ENCODE peak calls at places on chromosomes 16 and 17, in eight cellular contexts. J is GM20000, Q is lower leg skin, Z is endothelial cell, U is left lung, R is WTC11, W is H9, T is choroid plexus epithelial cell. G is an unnamed sample.

GRCh38 chr17:42097691-42098661 is at the start of gene ZNF385C:
- DNase-seq in Q (no peak), J (peak), T (no peak), W (peak), R (peak), Z (peak), U (no peak), G (peak)

GRCh38 chr17:52681486-52681885 is 523.0 kb upstream of the CA10 start:
- DNase-seq in W (no peak), J (no peak), Z (no peak), U (no peak), Q (no peak), R (no peak), T (no peak), G (no peak)

GRCh38 chr17:78641243-78641642 is 64.0 kb upstream of the DNAH17 start:
- DNase-seq in Z (no peak), Q (no peak), U (no peak), T (no peak), W (no peak), J (no peak), R (no peak), G (peak)

GRCh38 chr16:53486230-53486629 is 16.8 kb downstream of the AKTIP start:
- DNase-seq in T (no peak), U (no peak), Z (no peak), W (no peak), J (no peak), R (no peak), Q (no peak), G (no peak)

GRCh38 chr16:46920402-46921068 is 36.4 kb downstream of the GPT2 start:
- DNase-seq in Q (no peak), R (no peak), T (no peak), J (no peak), U (no peak), Z (no peak), W (no peak), G (no peak)

GRCh38 chr17:46836500-46836899 is 14.9 kb upstream of the WNT9B start:
- DNase-seq in T (no peak), J (no peak), R (no peak), U (no peak), Q (no peak), W (no peak), Z (no peak), G (no peak)

GRCh38 chr17:50493744-50494143 is 14.5 kb upstream of the MYCBPAP start:
- DNase-seq in Z (no peak), W (no peak), Q (no peak), J (no peak), T (no peak), U (no peak), R (no peak), G (no peak)

GRCh38 chr16:23342083-23342640 is 40.1 kb downstream of the SCNN1B start:
- DNase-seq in Z (no peak), W (no peak), U (no peak), J (no peak), T (no peak), Q (no peak), R (no peak), G (no peak)

GRCh38 chr17:30908717-30909420 is 2.8 kb upstream of the TEFM start:
- DNase-seq in W (no peak), J (no peak), R (no peak), T (no peak), U (no peak), Z (no peak), Q (no peak), G (no peak)

GRCh38 chr17:77719806-77720205 is 238.7 kb upstream of the TNRC6C start:
- DNase-seq in T (no peak), R (no peak), W (peak), J (no peak), U (no peak), Z (no peak), Q (peak), G (no peak)

DNA sequence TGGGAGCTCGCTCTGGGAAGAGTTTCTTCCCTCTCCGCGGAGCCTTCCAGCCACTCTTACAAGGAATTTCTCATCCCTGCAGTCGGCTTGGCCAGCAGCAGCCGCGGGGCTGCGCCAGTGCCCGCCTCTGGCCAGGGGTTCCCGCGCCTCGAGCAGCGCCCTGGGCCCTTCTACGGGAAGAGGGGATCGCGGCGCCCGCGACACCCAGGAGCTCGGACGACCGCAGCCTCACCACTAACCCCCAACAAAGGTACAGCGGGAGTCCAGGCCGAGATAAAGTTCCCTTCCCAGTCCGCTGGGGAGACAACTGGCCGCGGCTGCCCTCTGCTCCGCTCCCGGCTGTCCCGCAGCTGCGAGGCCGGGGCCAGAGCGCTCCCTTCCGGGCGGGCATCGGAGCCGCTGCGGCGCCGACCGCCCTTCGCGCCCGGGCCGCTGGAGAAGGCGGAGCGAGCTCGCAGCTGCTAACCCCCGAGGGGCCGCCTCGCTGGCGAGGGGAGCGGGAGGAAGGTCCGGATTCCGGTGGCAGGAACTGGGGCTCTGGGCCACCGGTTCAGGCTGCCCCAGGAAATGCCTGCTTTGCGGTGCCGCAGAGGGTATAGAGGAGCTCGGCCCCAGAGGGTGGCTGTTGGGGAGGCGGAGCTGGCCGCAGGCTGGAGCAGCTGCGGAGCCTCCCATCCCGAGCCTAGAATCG is 3.6 kb upstream of the HS3ST3B1 start:
- DNase-seq in Q (peak), T (peak), R (peak), Z (peak), U (no peak), J (peak), W (peak), G (peak)
- TF ChIP-seq CTCF in Q (no peak), T (peak), R (no peak), Z (no peak), U (no peak), J (no peak), W (peak), G (peak)

GRCh38 chr16:49510676-49511305 is 137.2 kb downstream of the C16orf78 start:
- DNase-seq in T (no peak), J (no peak), R (no peak), Q (no peak), Z (no peak), U (no peak), W (no peak), G (no peak)

GRCh38 chr16:49514391-49514980 is 140.9 kb downstream of the C16orf78 start:
- DNase-seq in U (no peak), Q (no peak), T (no peak), J (no peak), R (no peak), W (no peak), Z (no peak), G (peak)

GRCh38 chr16:49515861-49516260 is 142.3 kb downstream of the C16orf78 start:
- DNase-seq in T (no peak), R (no peak), J (no peak), W (no peak), U (no peak), Z (no peak), Q (no peak), G (no peak)

GRCh38 chr16:49515016-49515415 is 141.4 kb downstream of the C16orf78 start:
- DNase-seq in U (no peak), R (no peak), Q (no peak), T (no peak), Z (no peak), W (no peak), J (no peak), G (no peak)

GRCh38 chr16:49513040-49513439 is 139.4 kb downstream of the C16orf78 start:
- DNase-seq in Q (no peak), T (peak), U (no peak), J (no peak), Z (no peak), W (peak), R (peak), G (peak)
- TF ChIP-seq CTCF in Q (no peak), T (peak), U (no peak), J (no peak), Z (no peak), W (peak), R (no peak), G (peak)

GRCh38 chr17:65941500-65941899 is 250.4 kb downstream of the CEP112 start:
- DNase-seq in U (no peak), W (no peak), T (no peak), R (no peak), J (no peak), Z (no peak), Q (no peak), G (no peak)
- TF ChIP-seq CTCF in U (peak), W (peak), T (no peak), R (no peak), J (no peak), Z (peak), Q (no peak), G (peak)

GRCh38 chr17:9004132-9004960 is 17.0 kb upstream of the NTN1 start:
- DNase-seq in T (no peak), U (no peak), R (peak), Z (peak), Q (peak), J (peak), W (peak), G (no peak)
- TF ChIP-seq CTCF in T (no peak), U (no peak), R (no peak), Z (no peak), Q (no peak), J (no peak), W (peak), G (no peak)

G was measured in SK-N-SH.